ENCODE peak calls at places on chromosome 4, in nine cellular contexts. Y, M, T, X, P, N, S, G and Q are unnamed samples.

GRCh38 chr4:99946346-99947189 is at the start of gene DNAJB14:
- DNase-seq in Y (peak), M (no peak), T (peak), X (peak), P (peak), N (peak), S (peak), G (peak), Q (peak)

GRCh38 chr4:129218897-129219296 is 122.9 kb downstream of the C4orf33 start:
- DNase-seq in Y (no peak), M (no peak), T (no peak), X (no peak), P (no peak), N (no peak), S (no peak), G (no peak), Q (no peak)

GRCh38 chr4:162869157-162869556 is 297.5 kb downstream of the NAF1 start:
- DNase-seq in Y (no peak), M (no peak), T (no peak), X (no peak), P (no peak), N (no peak), S (no peak), G (no peak), Q (no peak)

GRCh38 chr4:40564815-40565505 is 64.7 kb downstream of the RBM47 start:
- DNase-seq in Y (no peak), M (no peak), T (peak), X (no peak), P (no peak), N (no peak), S (no peak), G (peak), Q (no peak)

GRCh38 chr4:110216079-110216478 is 17.7 kb upstream of the ELOVL6 start:
- DNase-seq in Y (no peak), M (peak), T (no peak), X (no peak), P (no peak), N (no peak), S (no peak), G (no peak), Q (no peak)

GRCh38 chr4:121336706-121337105 is 44.1 kb downstream of the QRFPR start:
- DNase-seq in Y (no peak), M (no peak), T (no peak), X (no peak), P (no peak), N (no peak), S (no peak), G (no peak), Q (no peak)

GRCh38 chr4:4270529-4270928 is 19.4 kb downstream of the LYAR start:
- DNase-seq in Y (no peak), M (no peak), T (no peak), X (no peak), P (no peak), N (no peak), S (no peak), G (no peak), Q (no peak)

GRCh38 chr4:3409571-3410091 is 32.1 kb upstream of the HGFAC start:
- DNase-seq in Y (no peak), M (no peak), T (no peak), X (no peak), P (no peak), N (no peak), S (no peak), G (no peak), Q (no peak)

GRCh38 chr4:101418466-101418865 is 71.1 kb upstream of the PPP3CA start:
- DNase-seq in Y (no peak), M (no peak), T (no peak), X (no peak), P (no peak), N (no peak), S (no peak), G (no peak), Q (no peak)

GRCh38 chr4:7416745-7417432 is 17.8 kb downstream of the PSAPL1 start:
- DNase-seq in Y (no peak), M (no peak), T (no peak), X (no peak), P (no peak), N (no peak), S (no peak), G (no peak), Q (no peak)

GRCh38 chr4:113289736-113290135 is 240.3 kb downstream of the ANK2 start:
- DNase-seq in Y (no peak), M (no peak), T (no peak), X (no peak), P (no peak), N (no peak), S (no peak), G (no peak), Q (no peak)

GRCh38 chr4:7539659-7540058 is 104.9 kb upstream of the PSAPL1 start:
- DNase-seq in Y (no peak), M (no peak), T (peak), X (no peak), P (no peak), N (peak), S (peak), G (no peak), Q (peak)

GRCh38 chr4:48315728-48316630 is 25.4 kb upstream of the SLAIN2 start:
- DNase-seq in Y (no peak), M (peak), T (peak), X (no peak), P (peak), N (peak), S (no peak), G (peak), Q (peak)

GRCh38 chr4:65670331-65671031 is at the start of gene EPHA5:
- DNase-seq in Y (peak), M (peak), T (no peak), X (no peak), P (peak), N (peak), S (no peak), G (peak), Q (no peak)

GRCh38 chr4:169582706-169583105 is 29.7 kb downstream of the NEK1 start:
- DNase-seq in Y (no peak), M (no peak), T (no peak), X (no peak), P (no peak), N (no peak), S (no peak), G (no peak), Q (no peak)

GRCh38 chr4:57905965-57906364 is 795.8 kb upstream of the IGFBP7 start:
- DNase-seq in Y (no peak), M (no peak), T (no peak), X (no peak), P (no peak), N (no peak), S (no peak), G (no peak), Q (no peak)

GRCh38 chr4:117326091-117326490 is 240.7 kb upstream of the TRAM1L1 start:
- DNase-seq in Y (no peak), M (no peak), T (no peak), X (no peak), P (no peak), N (no peak), S (no peak), G (no peak), Q (no peak)

GRCh38 chr4:142582340-142582739 is 263.8 kb downstream of the INPP4B start:
- DNase-seq in Y (no peak), M (no peak), T (no peak), X (no peak), P (no peak), N (no peak), S (no peak), G (no peak), Q (no peak)

GRCh38 chr4:56656346-56656643 is 24.8 kb downstream of the HOPX start:
- DNase-seq in Y (peak), M (no peak), T (no peak), X (peak), P (no peak), N (no peak), S (peak), G (peak), Q (peak)

GRCh38 chr4:151325320-151326246 is at the start of gene SH3D19:
- DNase-seq in Y (peak), M (no peak), T (no peak), X (no peak), P (peak), N (no peak), S (no peak), G (peak), Q (no peak)

GRCh38 chr4:53508446-53508845 is 82.8 kb downstream of the LNX1 start:
- DNase-seq in Y (no peak), M (peak), T (no peak), X (no peak), P (no peak), N (no peak), S (no peak), G (no peak), Q (no peak)

GRCh38 chr4:63169836-63170235 is 1239.4 kb downstream of the TECRL start:
- DNase-seq in Y (no peak), M (no peak), T (no peak), X (no peak), P (no peak), N (no peak), S (no peak), G (no peak), Q (no peak)

GRCh38 chr4:186144596-186145569 is 40.4 kb downstream of the FAM149A start:
- DNase-seq in Y (peak), M (no peak), T (no peak), X (peak), P (peak), N (peak), S (no peak), G (peak), Q (peak)

GRCh38 chr4:95732061-95732460 is 107.8 kb upstream of the PDHA2 start:
- DNase-seq in Y (no peak), M (no peak), T (no peak), X (no peak), P (no peak), N (no peak), S (no peak), G (no peak), Q (no peak)

GRCh38 chr4:169315530-169316306 is 45.0 kb upstream of the SH3RF1 start:
- DNase-seq in Y (no peak), M (no peak), T (no peak), X (no peak), P (peak), N (no peak), S (no peak), G (no peak), Q (no peak)

GRCh38 chr4:81499840-81500239 is 28.1 kb upstream of the RASGEF1B start:
- DNase-seq in Y (no peak), M (no peak), T (no peak), X (no peak), P (no peak), N (no peak), S (no peak), G (no peak), Q (no peak)

GRCh38 chr4:52911684-52912294 is 49.7 kb downstream of the RASL11B start:
- DNase-seq in Y (peak), M (no peak), T (peak), X (peak), P (peak), N (peak), S (peak), G (peak), Q (peak)

GRCh38 chr4:1767770-1768366 is 25.2 kb upstream of the FGFR3 start:
- DNase-seq in Y (no peak), M (no peak), T (peak), X (no peak), P (peak), N (peak), S (peak), G (peak), Q (peak)

GRCh38 chr4:24683116-24683515 is 98.8 kb upstream of the DHX15 start:
- DNase-seq in Y (no peak), M (no peak), T (no peak), X (no peak), P (no peak), N (peak), S (no peak), G (no peak), Q (no peak)

GRCh38 chr4:125704726-125705125 is 390.0 kb downstream of the FAT4 start:
- DNase-seq in Y (no peak), M (peak), T (no peak), X (no peak), P (no peak), N (no peak), S (no peak), G (no peak), Q (no peak)

GRCh38 chr4:159070742-159071141 is 32.1 kb upstream of the RAPGEF2 start:
- DNase-seq in Y (no peak), M (peak), T (no peak), X (no peak), P (no peak), N (no peak), S (no peak), G (no peak), Q (no peak)